ENCODE peak calls at places on chromosomes 5 and 9, in nine cellular contexts. N is GM06990; I is stimulated activated CD4-positive, alpha-beta T cell treated with anti-CD3 and anti-CD28 coated beads, Interleukin-1b, Interleukin-23, amount 100 ng/mL, for 48 hours; P is cardiac fibroblast; H is hepatocyte; D is naive thymus-derived CD8-positive, alpha-beta T cell; Z is substantia nigra; L is hypothalamus; V is right atrium auricular region. C is an unnamed sample.

GRCh38 chr5:540215-541147 is 16.2 kb upstream of the SLC9A3 start:
- DNase-seq in N (no peak), I (no peak), P (no peak), H (no peak), D (no peak), Z (no peak), L (no peak), V (no peak), C (no peak)

GRCh38 chr9:88230612-88231011 is 92.3 kb upstream of the SPATA31C2 start:
- DNase-seq in N (no peak), I (no peak), P (peak), H (no peak), D (no peak), Z (no peak), L (no peak), V (no peak), C (no peak)

GRCh38 chr9:90966475-90967150 is 165.0 kb downstream of the SYK start:
- DNase-seq in N (no peak), I (peak), P (peak), H (no peak), D (no peak), Z (no peak), L (no peak), V (no peak), C (no peak)

GRCh38 chr9:131402738-131403492 is 9.0 kb downstream of the PRRC2B start:
- DNase-seq in N (no peak), I (no peak), P (peak), H (peak), D (no peak), Z (peak), L (peak), V (peak), C (no peak)

GRCh38 chr9:134888603-134889195 is 8.1 kb downstream of the FCN2 start:
- DNase-seq in N (no peak), I (no peak), P (no peak), H (no peak), D (no peak), Z (no peak), L (no peak), V (no peak), C (no peak)

GRCh38 chr9:136531904-136532798 is 13.7 kb downstream of the NOTCH1 start:
- DNase-seq in N (no peak), I (peak), P (no peak), H (no peak), D (no peak), Z (no peak), L (no peak), V (no peak), C (no peak)

GRCh38 chr9:84374516-84374915 is 34.0 kb upstream of the SLC28A3 start:
- DNase-seq in N (no peak), I (no peak), P (no peak), H (no peak), D (no peak), Z (no peak), L (no peak), V (no peak), C (no peak)

GRCh38 chr5:98638701-98639100 is 134.8 kb upstream of the RGMB start:
- DNase-seq in N (no peak), I (no peak), P (peak), H (no peak), D (no peak), Z (no peak), L (no peak), V (no peak), C (no peak)

GRCh38 chr5:154058055-154059038 is 19.6 kb downstream of the MFAP3 start:
- DNase-seq in N (peak), I (no peak), P (peak), H (no peak), D (no peak), Z (no peak), L (no peak), V (no peak), C (no peak)

GRCh38 chr9:73143606-73144328 is 7.9 kb upstream of the ANXA1 start:
- DNase-seq in N (no peak), I (no peak), P (peak), H (peak), D (no peak), Z (no peak), L (no peak), V (no peak), C (no peak)

GRCh38 chr5:163894645-163895044 is 389.2 kb downstream of the MAT2B start:
- DNase-seq in N (no peak), I (no peak), P (peak), H (no peak), D (no peak), Z (no peak), L (no peak), V (no peak), C (no peak)

GRCh38 chr5:54742417-54742889 is 224.9 kb downstream of the SNX18 start:
- DNase-seq in N (no peak), I (no peak), P (peak), H (peak), D (no peak), Z (no peak), L (no peak), V (no peak), C (no peak)

GRCh38 chr9:116461632-116462031 is 225.5 kb upstream of the TRIM32 start:
- DNase-seq in N (no peak), I (no peak), P (no peak), H (no peak), D (no peak), Z (no peak), L (no peak), V (no peak), C (no peak)

GRCh38 chr9:17862081-17862480 is 283.2 kb downstream of the SH3GL2 start:
- DNase-seq in N (no peak), I (no peak), P (no peak), H (no peak), D (no peak), Z (no peak), L (no peak), V (no peak), C (no peak)

GRCh38 chr5:36630201-36630968 is 24.0 kb downstream of the SLC1A3 start:
- DNase-seq in N (no peak), I (no peak), P (no peak), H (no peak), D (no peak), Z (no peak), L (no peak), V (no peak), C (no peak)

GRCh38 chr5:44542470-44542869 is 153.2 kb upstream of the FGF10 start:
- DNase-seq in N (no peak), I (no peak), P (no peak), H (no peak), D (no peak), Z (no peak), L (no peak), V (no peak), C (no peak)

GRCh38 chr9:93814561-93814960 is 140.6 kb downstream of the BARX1 start:
- DNase-seq in N (no peak), I (no peak), P (no peak), H (no peak), D (no peak), Z (no peak), L (no peak), V (no peak), C (no peak)

GRCh38 chr5:173056783-173057061 is 570 bp downstream of the CREBRF start:
- DNase-seq in N (no peak), I (no peak), P (no peak), H (no peak), D (no peak), Z (no peak), L (no peak), V (no peak), C (no peak)

GRCh38 chr9:1048853-1049252 is 1.3 kb upstream of the DMRT2 start:
- DNase-seq in N (no peak), I (no peak), P (no peak), H (no peak), D (no peak), Z (no peak), L (no peak), V (no peak), C (no peak)

GRCh38 chr5:148884339-148885020 is 58.1 kb downstream of the ADRB2 start:
- DNase-seq in N (no peak), I (no peak), P (no peak), H (no peak), D (no peak), Z (no peak), L (no peak), V (no peak), C (no peak)

GRCh38 chr9:72305102-72305546 is 59.9 kb downstream of the ZFAND5 start:
- DNase-seq in N (peak), I (no peak), P (peak), H (peak), D (no peak), Z (no peak), L (no peak), V (peak), C (no peak)

GRCh38 chr5:38660194-38660668 is 103.8 kb upstream of the LIFR start:
- DNase-seq in N (no peak), I (no peak), P (no peak), H (peak), D (no peak), Z (no peak), L (no peak), V (no peak), C (no peak)

GRCh38 chr5:6582507-6583048 is 50.3 kb downstream of the NSUN2 start:
- DNase-seq in N (no peak), I (no peak), P (no peak), H (no peak), D (no peak), Z (no peak), L (no peak), V (peak), C (no peak)

GRCh38 chr5:115209279-115209678 is 39.6 kb upstream of the TRIM36 start:
- DNase-seq in N (peak), I (peak), P (peak), H (no peak), D (no peak), Z (no peak), L (no peak), V (no peak), C (peak)

GRCh38 chr5:110401881-110402280 is 324.6 kb downstream of the TMEM232 start:
- DNase-seq in N (no peak), I (no peak), P (peak), H (no peak), D (no peak), Z (no peak), L (no peak), V (no peak), C (no peak)

GRCh38 chr9:91407580-91408275 is 15.9 kb downstream of the NFIL3 start:
- DNase-seq in N (no peak), I (no peak), P (no peak), H (no peak), D (no peak), Z (no peak), L (no peak), V (no peak), C (no peak)

GRCh38 chr5:54515634-54516033 is 1.9 kb upstream of the SNX18 start:
- DNase-seq in N (no peak), I (no peak), P (no peak), H (no peak), D (no peak), Z (no peak), L (no peak), V (no peak), C (no peak)

GRCh38 chr5:164345173-164345572 is 839.8 kb downstream of the MAT2B start:
- DNase-seq in N (no peak), I (no peak), P (peak), H (no peak), D (no peak), Z (no peak), L (no peak), V (no peak), C (no peak)

GRCh38 chr9:133420392-133420827 is 1.8 kb upstream of the ADAMTS13 start:
- DNase-seq in N (peak), I (no peak), P (no peak), H (no peak), D (no peak), Z (no peak), L (no peak), V (no peak), C (no peak)

GRCh38 chr9:134678671-134679443 is 37.3 kb downstream of the COL5A1 start:
- DNase-seq in N (no peak), I (no peak), P (no peak), H (no peak), D (no peak), Z (no peak), L (no peak), V (no peak), C (no peak)

GRCh38 chr5:166910995-166911394 is 1380.5 kb upstream of the WWC1 start:
- DNase-seq in N (no peak), I (no peak), P (no peak), H (no peak), D (no peak), Z (no peak), L (no peak), V (no peak), C (no peak)

GRCh38 chr9:29150606-29151005 is 1577.3 kb upstream of the C9orf72 start:
- DNase-seq in N (no peak), I (no peak), P (peak), H (no peak), D (no peak), Z (no peak), L (no peak), V (no peak), C (no peak)

GRCh38 chr5:137641148-137641547 is 94.7 kb downstream of the KLHL3 start:
- DNase-seq in N (no peak), I (no peak), P (no peak), H (no peak), D (no peak), Z (no peak), L (no peak), V (no peak), C (no peak)

GRCh38 chr5:139100825-139101224 is 97.3 kb downstream of the SIL1 start:
- DNase-seq in N (no peak), I (no peak), P (peak), H (no peak), D (no peak), Z (no peak), L (no peak), V (no peak), C (no peak)

GRCh38 chr9:129005336-129005997 is 22.7 kb downstream of the SH3GLB2 start:
- DNase-seq in N (no peak), I (no peak), P (no peak), H (peak), D (no peak), Z (no peak), L (no peak), V (no peak), C (no peak)

GRCh38 chr5:135304352-135305221 is 94.4 kb downstream of the MACROH2A1 start:
- DNase-seq in N (no peak), I (no peak), P (no peak), H (peak), D (no peak), Z (no peak), L (no peak), V (no peak), C (no peak)

GRCh38 chr9:122339579-122339978 is 31.2 kb upstream of the PTGS1 start:
- DNase-seq in N (no peak), I (no peak), P (no peak), H (no peak), D (no peak), Z (no peak), L (no peak), V (no peak), C (no peak)

GRCh38 chr5:159231167-159231566 is 21.8 kb upstream of the RNF145 start:
- DNase-seq in N (no peak), I (no peak), P (peak), H (no peak), D (no peak), Z (no peak), L (no peak), V (no peak), C (no peak)

GRCh38 chr5:134141346-134142050 is 27.0 kb downstream of the TCF7 start:
- DNase-seq in N (no peak), I (no peak), P (no peak), H (no peak), D (peak), Z (no peak), L (no peak), V (peak), C (no peak)

C was measured in KG1.